ENCODE peak calls at places on chromosomes 2 and 18, in nine cellular contexts. One of them, this sample, is unnamed.

GRCh38 chr2:240123821-240124650 is 12.1 kb downstream of the COPS9 start:
- DNase-seq in uterus: no peak
- DNase-seq in A549: no peak
- DNase-seq in lower leg skin: no peak
- DNase-seq in spleen: peak; percentile 59
- DNase-seq in breast epithelium: peak; percentile 43
- DNase-seq in stomach: peak; percentile 16
- DNase-seq in K562: no peak
- DNase-seq in suprapubic skin: no peak
- DNase-seq in this sample: peak; percentile 9

GRCh38 chr2:85741811-85742507 is 11.8 kb upstream of the ATOH8 start:
- DNase-seq in uterus: peak; percentile 73
- DNase-seq in A549: peak; percentile 92
- DNase-seq in lower leg skin: peak; percentile 69
- DNase-seq in spleen: no peak
- DNase-seq in breast epithelium: peak; percentile 79
- DNase-seq in stomach: peak; percentile 73
- DNase-seq in K562: no peak
- DNase-seq in suprapubic skin: peak; percentile 91
- DNase-seq in this sample: no peak

GRCh38 chr2:1538663-1539062 is 125.4 kb downstream of the TPO start:
- DNase-seq in uterus: no peak
- DNase-seq in A549: peak; percentile 71
- DNase-seq in lower leg skin: no peak
- DNase-seq in spleen: no peak
- DNase-seq in breast epithelium: no peak
- DNase-seq in stomach: no peak
- DNase-seq in K562: no peak
- DNase-seq in suprapubic skin: no peak
- DNase-seq in this sample: no peak

GRCh38 chr2:231335591-231335990 is 59.9 kb upstream of the B3GNT7 start:
- DNase-seq in uterus: no peak
- DNase-seq in A549: no peak
- DNase-seq in lower leg skin: no peak
- DNase-seq in spleen: no peak
- DNase-seq in breast epithelium: no peak
- DNase-seq in stomach: no peak
- DNase-seq in K562: no peak
- DNase-seq in suprapubic skin: no peak
- DNase-seq in this sample: peak; percentile 7

GRCh38 chr2:230863031-230863430 is 1.7 kb upstream of the ITM2C start:
- DNase-seq in uterus: no peak
- DNase-seq in A549: no peak
- DNase-seq in lower leg skin: no peak
- DNase-seq in spleen: no peak
- DNase-seq in breast epithelium: no peak
- DNase-seq in stomach: no peak
- DNase-seq in K562: no peak
- DNase-seq in suprapubic skin: no peak
- DNase-seq in this sample: no peak

GRCh38 chr2:2565671-2566070 is 234.6 kb upstream of the MYT1L start:
- DNase-seq in uterus: no peak
- DNase-seq in A549: no peak
- DNase-seq in lower leg skin: no peak
- DNase-seq in spleen: peak; percentile 47
- DNase-seq in breast epithelium: no peak
- DNase-seq in stomach: no peak
- DNase-seq in K562: no peak
- DNase-seq in suprapubic skin: no peak
- DNase-seq in this sample: no peak

GRCh38 chr2:11067221-11068078 is 87.8 kb upstream of the SLC66A3 start:
- DNase-seq in uterus: no peak
- DNase-seq in A549: no peak
- DNase-seq in lower leg skin: no peak
- DNase-seq in spleen: no peak
- DNase-seq in breast epithelium: no peak
- DNase-seq in stomach: no peak
- DNase-seq in K562: no peak
- DNase-seq in suprapubic skin: no peak
- DNase-seq in this sample: no peak

GRCh38 chr2:50556934-50557575 is 474.9 kb downstream of the NRXN1 start:
- DNase-seq in uterus: no peak
- DNase-seq in A549: no peak
- DNase-seq in lower leg skin: no peak
- DNase-seq in spleen: no peak
- DNase-seq in breast epithelium: no peak
- DNase-seq in stomach: no peak
- DNase-seq in K562: no peak
- DNase-seq in suprapubic skin: no peak
- DNase-seq in this sample: no peak

GRCh38 chr2:168449419-168449818 is 6.7 kb upstream of the CERS6 start:
- DNase-seq in uterus: no peak
- DNase-seq in A549: no peak
- DNase-seq in lower leg skin: no peak
- DNase-seq in spleen: no peak
- DNase-seq in breast epithelium: no peak
- DNase-seq in stomach: no peak
- DNase-seq in K562: no peak
- DNase-seq in suprapubic skin: no peak
- DNase-seq in this sample: no peak

GRCh38 chr2:99481941-99482340 is 7.9 kb downstream of the REV1 start:
- DNase-seq in uterus: no peak
- DNase-seq in A549: peak; percentile 31
- DNase-seq in lower leg skin: no peak
- DNase-seq in spleen: no peak
- DNase-seq in breast epithelium: no peak
- DNase-seq in stomach: no peak
- DNase-seq in K562: no peak
- DNase-seq in suprapubic skin: no peak
- DNase-seq in this sample: no peak

DNA sequence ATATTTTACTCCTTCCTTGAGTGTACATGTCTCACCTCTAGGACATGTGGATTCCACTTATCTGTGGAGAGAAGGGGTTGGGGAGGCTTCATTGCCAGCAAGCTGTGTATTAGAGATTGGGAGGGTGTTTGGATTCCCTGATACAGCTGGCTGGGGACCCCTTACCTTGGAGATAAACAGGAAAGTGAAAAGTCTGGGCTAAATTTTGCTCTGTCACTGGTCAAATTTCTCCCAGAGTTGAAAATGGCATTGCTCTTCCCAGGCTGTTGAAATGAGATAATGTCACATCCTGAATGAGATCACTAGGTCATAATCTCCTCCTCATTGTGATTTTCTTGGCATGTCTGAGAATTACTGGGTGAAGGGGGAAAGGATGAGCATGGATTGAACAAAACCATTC is 265.0 kb upstream of the PARD3B start:
- DNase-seq in uterus: no peak
- DNase-seq in A549: no peak
- DNase-seq in lower leg skin: no peak
- DNase-seq in spleen: no peak
- DNase-seq in breast epithelium: no peak
- DNase-seq in stomach: no peak
- DNase-seq in K562: peak; percentile 11
- DNase-seq in suprapubic skin: no peak
- DNase-seq in this sample: no peak
- TF ChIP-seq POLR2A in uterus: no peak
- TF ChIP-seq POLR2A in A549: no peak
- TF ChIP-seq POLR2A in lower leg skin: no peak
- TF ChIP-seq POLR2A in spleen: no peak
- TF ChIP-seq POLR2A in breast epithelium: no peak
- TF ChIP-seq POLR2A in stomach: no peak
- TF ChIP-seq POLR2A in K562: no peak
- TF ChIP-seq POLR2A in suprapubic skin: no peak
- TF ChIP-seq POLR2A in this sample: no peak

DNA sequence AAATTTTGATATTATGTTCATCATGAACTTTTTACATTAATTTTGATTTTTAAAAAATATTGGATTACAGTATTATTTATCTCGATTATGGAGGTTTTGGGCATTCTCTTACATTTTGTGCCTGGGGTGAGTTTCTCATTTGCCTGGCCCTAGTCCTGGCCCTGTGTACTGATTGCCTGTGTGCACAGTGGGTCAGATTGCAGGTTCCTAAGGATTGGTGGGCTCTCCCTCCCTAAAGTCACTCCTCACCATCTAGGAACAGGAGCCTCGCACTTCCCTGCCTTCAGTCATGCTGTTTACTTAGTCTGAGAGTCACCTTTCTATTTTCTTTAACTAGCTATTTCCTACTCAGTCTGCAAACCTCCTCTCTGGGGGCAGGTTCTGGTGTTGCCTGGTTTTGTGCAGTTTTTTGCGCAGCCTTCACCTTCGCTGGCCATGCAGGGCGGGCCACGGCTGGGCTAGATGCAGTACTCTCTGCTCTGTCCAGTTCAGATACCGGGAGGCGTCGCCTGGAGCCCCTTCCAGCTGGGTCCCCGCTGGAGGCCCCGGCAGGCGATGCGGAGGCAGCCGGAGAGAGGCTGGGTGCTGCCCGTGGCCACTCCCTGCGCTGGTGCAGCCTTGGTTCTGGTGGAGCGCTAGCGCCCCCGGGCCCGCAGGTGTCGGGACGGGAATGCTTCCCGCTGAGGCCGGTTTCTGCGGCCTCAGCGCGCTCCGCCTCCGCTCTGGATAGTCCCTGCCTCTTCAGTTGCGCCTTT is 23.3 kb upstream of the MC5R start:
- DNase-seq in uterus: peak; percentile 58
- DNase-seq in A549: peak; percentile 73
- DNase-seq in lower leg skin: no peak
- DNase-seq in spleen: peak; percentile 80
- DNase-seq in breast epithelium: peak; percentile 68
- DNase-seq in stomach: peak; percentile 80
- DNase-seq in K562: peak; percentile 56
- DNase-seq in suprapubic skin: no peak
- DNase-seq in this sample: peak; percentile 83
- TF ChIP-seq CTCF in uterus: peak; percentile 44
- TF ChIP-seq CTCF in A549: peak; percentile 63
- TF ChIP-seq CTCF in lower leg skin: no peak
- TF ChIP-seq CTCF in spleen: peak; percentile 17
- TF ChIP-seq CTCF in breast epithelium: peak; percentile 27
- TF ChIP-seq CTCF in stomach: peak; percentile 22
- TF ChIP-seq CTCF in K562: peak; percentile 62
- TF ChIP-seq CTCF in suprapubic skin: peak; percentile 35
- TF ChIP-seq CTCF in this sample: peak; percentile 31

DNA sequence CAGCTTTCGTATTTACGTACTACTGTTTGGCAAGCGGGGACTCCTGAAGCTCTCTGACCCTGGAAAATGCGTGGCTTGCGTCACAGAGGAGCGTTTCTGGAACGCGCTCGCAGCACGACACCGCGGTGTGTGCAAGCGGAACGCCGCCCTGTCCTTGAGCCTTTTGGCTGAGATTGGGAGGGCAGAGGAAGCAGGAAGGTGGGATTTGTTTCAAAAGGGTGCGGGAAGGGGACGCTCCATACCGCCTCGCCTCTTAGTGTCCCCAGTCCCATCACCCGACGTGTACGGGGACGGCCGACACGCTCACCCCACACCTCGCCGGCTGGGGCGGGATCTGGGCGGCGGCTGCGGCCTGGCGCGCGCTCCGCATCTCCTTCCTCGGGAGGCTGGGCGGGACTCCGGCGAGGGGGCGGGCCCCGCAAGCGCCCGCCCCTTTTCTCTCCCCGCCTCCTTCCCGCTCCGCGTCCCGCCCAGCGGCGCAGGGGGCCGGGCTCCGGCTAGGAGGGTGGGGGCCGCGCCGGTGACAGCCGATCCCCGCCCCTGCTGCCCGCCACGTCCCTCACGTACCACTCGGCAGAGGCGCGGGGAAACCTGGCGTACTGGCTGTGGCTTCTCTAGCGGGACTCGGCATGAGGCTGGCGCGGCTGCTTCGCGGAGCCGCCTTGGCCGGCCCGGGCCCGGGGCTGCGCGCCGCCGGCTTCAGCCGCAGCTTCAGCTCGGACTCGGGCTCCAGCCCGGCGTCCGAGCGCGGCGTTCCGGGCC is at the start of gene PDK1:
- DNase-seq in uterus: peak; percentile 89
- DNase-seq in A549: peak; percentile 87
- DNase-seq in lower leg skin: peak; percentile 86
- DNase-seq in spleen: peak; percentile 98
- DNase-seq in breast epithelium: peak; percentile 85
- DNase-seq in stomach: peak; percentile 92
- DNase-seq in K562: peak; percentile 92
- DNase-seq in suprapubic skin: peak; percentile 92
- DNase-seq in this sample: peak; percentile 94
- TF ChIP-seq POLR2A in uterus: peak; percentile 57
- TF ChIP-seq POLR2A in A549: peak; percentile 95
- TF ChIP-seq POLR2A in lower leg skin: no peak
- TF ChIP-seq POLR2A in spleen: peak; percentile 43
- TF ChIP-seq POLR2A in breast epithelium: peak; percentile 63
- TF ChIP-seq POLR2A in stomach: no peak
- TF ChIP-seq POLR2A in K562: peak; percentile 96
- TF ChIP-seq POLR2A in suprapubic skin: no peak
- TF ChIP-seq POLR2A in this sample: peak; percentile 63

DNA sequence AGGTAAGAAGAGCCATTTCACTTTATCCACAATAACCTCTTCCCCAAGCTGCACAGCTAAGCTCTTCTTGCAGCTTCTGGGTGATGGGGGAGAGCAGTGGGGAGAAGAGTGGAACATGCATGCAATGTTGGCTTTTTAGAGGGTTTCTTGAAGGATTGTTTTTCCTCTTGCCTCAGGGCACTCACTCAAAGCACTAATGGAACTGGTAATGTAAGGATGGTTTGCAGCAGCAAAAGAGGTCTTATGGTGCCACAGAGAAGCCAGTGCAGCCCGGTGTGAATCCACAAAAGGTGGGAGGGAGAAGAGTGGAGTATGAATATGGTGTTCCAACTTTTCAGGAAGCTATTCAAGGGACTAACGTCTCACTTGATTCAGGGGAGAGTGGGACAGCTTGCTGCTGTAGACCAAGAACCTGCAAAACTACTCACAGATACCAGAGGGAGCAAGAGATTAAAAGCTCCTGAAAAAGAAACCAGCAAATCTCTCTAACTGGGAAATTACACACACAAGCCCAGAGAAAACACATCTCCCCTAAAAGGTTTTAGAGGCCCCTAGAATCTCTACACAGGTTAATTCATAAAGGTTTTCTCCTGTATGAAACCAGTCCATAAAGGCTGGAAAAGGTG is 116.4 kb downstream of the CHN1 start:
- DNase-seq in uterus: no peak
- DNase-seq in A549: no peak
- DNase-seq in lower leg skin: no peak
- DNase-seq in spleen: no peak
- DNase-seq in breast epithelium: no peak
- DNase-seq in stomach: no peak
- DNase-seq in K562: no peak
- DNase-seq in suprapubic skin: no peak
- DNase-seq in this sample: no peak
- TF ChIP-seq CTCF in uterus: no peak
- TF ChIP-seq CTCF in A549: no peak
- TF ChIP-seq CTCF in lower leg skin: no peak
- TF ChIP-seq CTCF in spleen: no peak
- TF ChIP-seq CTCF in breast epithelium: no peak
- TF ChIP-seq CTCF in stomach: no peak
- TF ChIP-seq CTCF in K562: no peak
- TF ChIP-seq CTCF in suprapubic skin: no peak
- TF ChIP-seq CTCF in this sample: no peak